ENCODE peak calls at places on chromosomes 3 and 15, in five cellular contexts. I is spleen, G is breast epithelium, Y is body of pancreas, Z is tibial nerve. A is an unnamed sample.

GRCh38 chr3:190183121-190183520 is 62.4 kb upstream of the P3H2 start:
- DNase-seq in I (no peak), G (no peak), Y (no peak), Z (no peak), A (no peak)

GRCh38 chr15:44536298-44536961 is 517 bp upstream of the EIF3J start:
- DNase-seq in I (peak), G (peak), Y (peak), Z (peak), A (peak)

GRCh38 chr3:46396129-46396528 is 10.7 kb downstream of the CCR5AS start:
- DNase-seq in I (no peak), G (no peak), Y (no peak), Z (no peak), A (no peak)

GRCh38 chr3:56467108-56467507 is 1.2 kb downstream of the ERC2 start:
- DNase-seq in I (no peak), G (peak), Y (peak), Z (peak), A (peak)

GRCh38 chr15:98441599-98441998 is 206.7 kb upstream of the IGF1R start:
- DNase-seq in I (no peak), G (no peak), Y (no peak), Z (no peak), A (no peak)

GRCh38 chr3:141561426-141562034 is 74.7 kb downstream of the RASA2 start:
- DNase-seq in I (no peak), G (no peak), Y (no peak), Z (peak), A (peak)

GRCh38 chr3:43214616-43215015 is 71.7 kb upstream of the SNRK start:
- DNase-seq in I (no peak), G (no peak), Y (no peak), Z (no peak), A (no peak)

GRCh38 chr3:81837071-81837593 is 75.7 kb upstream of the GBE1 start:
- DNase-seq in I (no peak), G (no peak), Y (no peak), Z (no peak), A (no peak)

GRCh38 chr3:42493126-42493797 is 9.2 kb upstream of the VIPR1 start:
- DNase-seq in I (no peak), G (peak), Y (no peak), Z (no peak), A (no peak)

GRCh38 chr15:78944669-78945407 is at the start of gene CTSH:
- DNase-seq in I (peak), G (peak), Y (peak), Z (peak), A (peak)

GRCh38 chr15:60399931-60400330 is 2.1 kb upstream of the ANXA2 start:
- DNase-seq in I (no peak), G (no peak), Y (no peak), Z (no peak), A (no peak)

GRCh38 chr15:70267879-70268278 is 170.2 kb upstream of the TLE3 start:
- DNase-seq in I (no peak), G (no peak), Y (no peak), Z (no peak), A (no peak)

GRCh38 chr3:183303725-183304124 is 50.7 kb downstream of the B3GNT5 start:
- DNase-seq in I (no peak), G (no peak), Y (no peak), Z (no peak), A (no peak)

GRCh38 chr15:40081691-40082194 is 26.9 kb downstream of the BMF start:
- DNase-seq in I (peak), G (peak), Y (peak), Z (peak), A (peak)

GRCh38 chr3:58564054-58564453 is 13.1 kb downstream of the FAM107A start:
- DNase-seq in I (no peak), G (no peak), Y (no peak), Z (no peak), A (no peak)

GRCh38 chr15:65416845-65417416 is 5.8 kb downstream of the IGDCC4 start:
- DNase-seq in I (no peak), G (no peak), Y (no peak), Z (no peak), A (no peak)

GRCh38 chr3:11371758-11372157 is 99.6 kb downstream of the ATG7 start:
- DNase-seq in I (no peak), G (no peak), Y (no peak), Z (no peak), A (no peak)

GRCh38 chr3:17298038-17298437 is 413.3 kb downstream of the PLCL2 start:
- DNase-seq in I (no peak), G (no peak), Y (no peak), Z (no peak), A (no peak)

GRCh38 chr3:146218880-146219866 is 31.7 kb downstream of the PLSCR4 start:
- DNase-seq in I (no peak), G (no peak), Y (peak), Z (peak), A (peak)

GRCh38 chr3:33134026-33134625 is 20.3 kb downstream of the CRTAP start:
- DNase-seq in I (no peak), G (no peak), Y (no peak), Z (no peak), A (no peak)

GRCh38 chr15:90001683-90002427 is 731 bp downstream of the ZNF710 start:
- DNase-seq in I (peak), G (no peak), Y (peak), Z (peak), A (peak)

GRCh38 chr3:106085998-106086397 is 217.2 kb upstream of the CBLB start:
- DNase-seq in I (no peak), G (no peak), Y (no peak), Z (no peak), A (no peak)

GRCh38 chr15:67097893-67098740 is 32.7 kb downstream of the SMAD3 start:
- DNase-seq in I (no peak), G (no peak), Y (no peak), Z (peak), A (no peak)

GRCh38 chr3:155425351-155425750 is 131.9 kb upstream of the STRIT1 start:
- DNase-seq in I (no peak), G (no peak), Y (no peak), Z (no peak), A (no peak)

GRCh38 chr3:155424041-155424605 is 130.6 kb upstream of the STRIT1 start:
- DNase-seq in I (no peak), G (no peak), Y (no peak), Z (no peak), A (no peak)

GRCh38 chr3:155423526-155423925 is 130.0 kb upstream of the STRIT1 start:
- DNase-seq in I (no peak), G (no peak), Y (no peak), Z (no peak), A (no peak)

GRCh38 chr3:155428558-155428957 is 135.1 kb upstream of the STRIT1 start:
- DNase-seq in I (no peak), G (no peak), Y (no peak), Z (no peak), A (no peak)

DNA sequence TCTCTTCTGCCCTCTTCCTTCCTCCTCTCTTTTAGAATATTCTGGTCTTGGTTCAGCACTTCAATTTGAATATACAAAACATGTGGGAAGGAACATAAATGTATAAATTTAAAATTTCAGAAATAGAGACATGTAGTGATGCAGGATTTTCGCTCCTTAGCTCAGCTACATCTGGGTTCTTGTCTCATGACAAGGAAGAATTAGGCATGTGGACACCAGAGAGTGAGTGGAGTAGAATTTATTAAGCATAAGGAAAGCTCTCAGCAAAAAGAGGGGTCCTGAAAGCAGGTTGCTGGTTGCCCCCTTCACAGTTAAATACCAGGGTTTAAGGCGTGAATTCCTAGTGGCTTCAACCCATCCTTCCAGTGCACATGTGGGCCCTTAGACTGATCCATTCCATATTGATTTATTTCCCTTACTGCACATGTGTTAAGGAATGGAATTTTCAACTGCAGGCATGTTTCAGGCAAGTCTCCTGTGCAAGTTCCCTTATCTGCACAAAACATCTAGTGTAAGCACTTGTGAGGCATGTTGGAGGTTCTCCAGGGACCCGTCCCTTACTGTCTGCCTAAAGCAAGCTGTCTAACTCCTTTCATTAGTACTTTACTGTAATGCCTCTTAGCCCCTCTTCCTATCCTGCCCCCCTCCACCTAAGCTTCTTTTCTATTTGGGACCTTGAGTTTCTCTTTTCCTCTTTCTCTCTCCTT is 133.2 kb upstream of the STRIT1 start:
- DNase-seq in I (no peak), G (no peak), Y (no peak), Z (no peak), A (no peak)
- H3K4me3 ChIP-seq in I (no peak), G (no peak), Y (no peak), Z (no peak), A (no peak)

DNA sequence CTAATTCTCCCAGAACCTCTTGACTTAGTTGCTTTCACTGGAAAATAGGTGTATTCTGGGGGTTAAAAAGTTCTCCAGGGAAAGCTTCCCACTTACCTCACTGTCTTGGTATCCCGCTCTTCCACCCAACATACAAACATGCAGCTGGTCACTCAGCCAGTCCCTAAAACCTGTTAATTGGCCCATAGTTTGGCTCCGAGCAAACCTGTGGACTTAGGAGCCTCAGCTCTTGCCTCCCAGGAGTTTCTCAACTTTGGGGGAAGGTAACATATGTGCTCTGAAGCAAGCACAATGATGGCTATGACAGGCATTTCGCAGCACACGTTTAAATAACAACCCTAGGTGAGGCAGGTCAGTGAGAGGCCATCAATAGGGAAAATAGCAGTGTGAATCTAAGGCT is 25.8 kb upstream of the LRRFIP2 start:
- DNase-seq in I (no peak), G (no peak), Y (no peak), Z (no peak), A (no peak)
- TF ChIP-seq POLR2A in I (no peak), G (no peak), Y (no peak), Z (no peak), A (no peak)

GRCh38 chr15:57385923-57386390 is 9.7 kb downstream of the CGNL1 start:
- DNase-seq in I (no peak), G (no peak), Y (no peak), Z (no peak), A (no peak)
- H3K4me3 ChIP-seq in I (no peak), G (no peak), Y (no peak), Z (no peak), A (no peak)

DNA sequence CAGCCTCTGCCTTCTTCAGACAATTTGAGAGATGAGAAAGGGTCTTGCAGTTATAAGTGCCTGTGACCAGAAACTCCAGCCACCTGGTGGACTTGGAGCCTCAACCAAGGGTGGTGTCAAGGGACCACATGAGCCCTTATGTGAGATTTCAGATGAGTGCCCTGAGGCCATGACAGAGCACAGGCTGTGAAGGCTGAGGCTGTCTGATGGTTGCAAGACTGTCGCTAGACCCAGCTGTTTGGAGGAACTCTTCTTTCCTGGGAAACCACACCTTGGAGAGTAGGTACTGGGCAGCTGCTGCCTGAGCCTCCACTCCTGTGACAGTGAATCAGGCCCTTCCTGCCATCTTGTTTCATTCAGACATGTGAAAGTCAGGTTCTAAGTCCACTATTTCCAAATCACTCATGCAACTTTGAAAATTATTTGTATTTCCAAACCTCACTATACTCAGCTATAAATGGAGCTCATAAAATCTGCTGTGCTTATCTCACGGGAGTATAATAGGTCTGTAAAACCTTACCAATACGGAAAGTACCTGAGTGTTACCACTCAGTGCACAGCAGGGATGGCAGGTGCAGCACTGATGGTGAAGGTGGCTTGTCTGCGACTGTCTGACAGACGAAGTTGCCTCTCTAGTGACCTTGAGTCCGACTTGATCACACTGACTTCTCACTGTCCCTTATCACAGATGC is 99.4 kb downstream of the RPL39L start:
- DNase-seq in I (no peak), G (no peak), Y (no peak), Z (no peak), A (no peak)
- TF ChIP-seq POLR2A in I (no peak), G (no peak), Y (no peak), Z (no peak), A (no peak)

GRCh38 chr3:69741057-69741830 is 2.0 kb downstream of the MITF start:
- DNase-seq in I (no peak), G (no peak), Y (no peak), Z (no peak), A (no peak)
- H3K4me3 ChIP-seq in I (no peak), G (peak), Y (no peak), Z (peak), A (peak)

DNA sequence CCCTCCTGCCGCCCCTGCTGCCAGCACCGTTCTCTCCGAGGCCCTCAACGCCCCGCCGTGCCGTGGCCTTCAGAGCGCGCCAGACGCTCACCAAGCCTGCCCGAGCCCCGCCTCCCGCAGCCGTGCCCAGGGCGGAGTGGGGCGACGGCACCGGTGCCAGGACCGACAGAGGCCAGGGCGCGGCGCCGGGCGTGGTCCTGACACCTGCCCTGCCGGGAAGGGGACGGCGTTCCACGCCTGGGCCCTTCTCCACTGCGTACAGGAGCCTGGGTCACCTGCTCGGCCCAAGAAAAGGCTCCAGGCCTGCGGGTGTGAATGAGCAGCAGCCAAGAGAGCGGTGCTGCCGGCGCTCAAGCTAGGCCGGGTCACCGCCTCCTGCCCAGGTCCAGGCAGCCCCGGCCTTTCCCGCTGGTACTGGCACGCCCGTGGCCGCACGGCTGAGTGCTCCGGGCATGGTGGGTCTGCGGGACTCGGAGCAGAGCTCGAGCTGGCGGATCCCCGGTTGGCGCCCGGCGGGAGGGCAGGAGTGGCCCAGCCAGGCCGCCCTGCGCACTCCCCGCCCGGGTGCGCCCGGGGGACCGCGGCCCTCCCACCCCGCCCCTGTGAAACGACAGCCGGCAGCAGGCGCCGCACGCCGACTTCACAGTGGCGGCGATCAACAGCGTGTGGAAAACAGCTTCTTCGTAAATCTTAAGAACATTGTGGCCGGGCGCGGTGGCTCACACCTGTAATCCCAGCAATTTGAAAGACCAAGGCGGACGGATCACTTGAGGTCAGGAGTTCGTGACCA is 4.2 kb downstream of the OCA2 start:
- DNase-seq in I (peak), G (no peak), Y (peak), Z (no peak), A (peak)
- TF ChIP-seq POLR2A in I (no peak), G (no peak), Y (peak), Z (no peak), A (no peak)

GRCh38 chr3:98333989-98334606 is 19.6 kb upstream of the OR5K4 start:
- DNase-seq in I (no peak), G (no peak), Y (no peak), Z (no peak), A (no peak)
- H3K4me3 ChIP-seq in I (no peak), G (no peak), Y (no peak), Z (no peak), A (no peak)

GRCh38 chr3:49718419-49719213 is 868 bp downstream of the AMIGO3 start:
- DNase-seq in I (peak), G (peak), Y (no peak), Z (no peak), A (peak)

GRCh38 chr3:49721165-49721860 is 1.8 kb upstream of the AMIGO3 start:
- DNase-seq in I (no peak), G (peak), Y (no peak), Z (no peak), A (no peak)

GRCh38 chr3:49717539-49718418 is 1.7 kb downstream of the AMIGO3 start:
- DNase-seq in I (peak), G (no peak), Y (no peak), Z (no peak), A (no peak)

GRCh38 chr3:49720383-49721164 is 1.1 kb upstream of the AMIGO3 start:
- DNase-seq in I (peak), G (peak), Y (no peak), Z (no peak), A (no peak)

GRCh38 chr3:49719214-49719884 is at the start of gene AMIGO3:
- DNase-seq in I (peak), G (peak), Y (peak), Z (peak), A (peak)
- TF ChIP-seq POLR2A in I (peak), G (peak), Y (peak), Z (no peak), A (peak)

DNA sequence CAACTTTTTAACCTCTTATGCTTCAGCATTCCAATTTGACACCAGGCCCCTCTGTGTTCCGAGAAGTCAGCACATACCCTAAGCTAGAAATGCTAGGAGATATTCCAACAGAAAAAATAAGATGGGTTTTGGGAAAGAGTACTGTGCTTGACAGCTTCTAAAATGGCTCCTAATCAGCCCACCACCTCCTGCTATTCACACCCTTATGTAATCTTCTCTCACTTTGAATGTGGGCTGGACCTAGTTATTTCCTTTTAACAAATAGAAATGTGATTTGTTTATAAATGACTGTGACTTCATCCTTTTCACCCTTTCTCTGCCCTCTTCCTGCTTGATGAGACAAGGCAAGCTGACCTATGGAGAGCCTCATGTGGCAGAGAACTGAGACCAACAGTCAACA is 961.2 kb downstream of the FHIT start:
- DNase-seq in I (no peak), G (no peak), Y (no peak), Z (no peak), A (no peak)
- H3K4me3 ChIP-seq in I (no peak), G (no peak), Y (no peak), Z (no peak), A (no peak)

GRCh38 chr15:85723960-85724945 is 70.5 kb downstream of the KLHL25 start:
- DNase-seq in I (no peak), G (no peak), Y (no peak), Z (no peak), A (no peak)
- TF ChIP-seq POLR2A in I (no peak), G (no peak), Y (no peak), Z (no peak), A (no peak)

A was measured in adrenal gland.